ENCODE peak calls at places on chromosome 19, in five cellular contexts. C, N, E, U and W are unnamed samples.

GRCh38 chr19:45250216-45250831 is 747 bp upstream of the MARK4 start:
- DNase-seq in C (no peak), N (no peak), E (no peak), U (no peak), W (no peak)

GRCh38 chr19:46704379-46705076 is 12.4 kb downstream of the PRKD2 start:
- DNase-seq in C (peak), N (peak), E (peak), U (no peak), W (peak)

GRCh38 chr19:12647047-12647446 is 19.5 kb downstream of the MAN2B1 start:
- DNase-seq in C (no peak), N (no peak), E (no peak), U (no peak), W (peak)

GRCh38 chr19:48686103-48686502 is 9.7 kb upstream of the FUT2 start:
- DNase-seq in C (no peak), N (no peak), E (no peak), U (no peak), W (no peak)

GRCh38 chr19:13847033-13847899 is 29.7 kb upstream of the NANOS3 start:
- DNase-seq in C (peak), N (peak), E (no peak), U (peak), W (peak)

GRCh38 chr19:55640577-55641375 is at the start of gene ZNF580:
- DNase-seq in C (peak), N (peak), E (peak), U (peak), W (peak)

GRCh38 chr19:9040131-9040530 is 29.9 kb upstream of the MUC16 start:
- DNase-seq in C (no peak), N (no peak), E (no peak), U (no peak), W (no peak)

GRCh38 chr19:27774827-27775226 is 1438.1 kb downstream of the UQCRFS1 start:
- DNase-seq in C (no peak), N (no peak), E (no peak), U (no peak), W (no peak)

GRCh38 chr19:15869109-15869555 is 28.7 kb downstream of the CYP4F2 start:
- DNase-seq in C (peak), N (no peak), E (peak), U (no peak), W (peak)

GRCh38 chr19:44202974-44203373 is 9.4 kb upstream of the ZNF227 start:
- DNase-seq in C (no peak), N (no peak), E (no peak), U (no peak), W (no peak)
- H3K4me3 ChIP-seq in C (no peak), N (no peak), E (no peak), U (no peak), W (no peak)

GRCh38 chr19:18897108-18898029 is 1.4 kb upstream of the CERS1 start:
- DNase-seq in C (no peak), N (no peak), E (no peak), U (no peak), W (no peak)

GRCh38 chr19:18900700-18901502 is 4.9 kb upstream of the CERS1 start:
- DNase-seq in C (no peak), N (no peak), E (no peak), U (no peak), W (no peak)

GRCh38 chr19:18898081-18898532 is 2.1 kb upstream of the CERS1 start:
- DNase-seq in C (no peak), N (no peak), E (no peak), U (no peak), W (no peak)

GRCh38 chr19:18899624-18900560 is 3.9 kb upstream of the CERS1 start:
- DNase-seq in C (no peak), N (no peak), E (no peak), U (no peak), W (no peak)

DNA sequence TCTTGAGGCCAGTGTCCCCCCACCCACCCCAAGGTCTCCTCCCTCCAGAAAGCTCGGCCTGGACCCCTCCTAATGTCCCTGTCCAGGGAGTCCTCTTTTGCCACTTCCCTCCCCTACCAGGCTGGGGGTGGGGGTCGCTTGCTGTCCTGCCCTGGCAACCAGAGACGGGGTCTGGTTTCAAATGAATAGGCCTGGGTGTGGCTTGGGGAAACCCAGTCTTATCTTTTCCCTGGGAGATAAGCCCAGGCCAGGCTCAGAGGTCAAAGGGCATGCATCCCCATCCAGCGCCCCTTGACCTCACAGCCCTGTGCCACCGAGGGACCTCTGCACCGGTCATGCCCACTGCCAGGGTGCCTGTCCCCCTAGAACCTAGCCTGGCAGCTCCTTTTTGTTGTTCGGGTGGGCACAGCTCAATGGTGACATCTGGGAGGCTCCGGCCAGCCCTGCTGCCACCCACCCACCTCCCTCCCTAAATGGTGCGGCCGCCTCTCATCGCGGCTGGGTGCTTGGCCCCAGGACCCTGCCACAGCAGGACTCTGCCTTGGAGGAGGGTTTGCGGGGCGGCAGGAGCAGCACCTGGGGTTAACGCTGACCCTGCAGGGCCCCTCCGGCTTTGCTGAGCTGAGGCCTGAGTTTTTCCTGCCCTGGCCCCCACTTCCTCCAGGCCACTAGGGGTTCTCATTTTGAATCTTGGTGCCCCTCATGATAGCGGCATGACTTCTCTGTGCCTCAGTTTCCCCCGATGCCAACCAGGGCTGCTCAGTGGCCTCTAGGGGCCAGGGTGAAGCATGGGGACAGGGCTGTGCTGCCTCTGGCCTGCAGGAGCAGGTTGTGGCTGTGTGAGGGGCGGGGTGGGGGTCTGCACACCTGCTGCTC is 2.8 kb upstream of the CERS1 start:
- DNase-seq in C (no peak), N (no peak), E (no peak), U (no peak), W (no peak)
- TF ChIP-seq POLR2A in C (no peak), N (no peak), E (no peak), U (no peak), W (no peak)

DNA sequence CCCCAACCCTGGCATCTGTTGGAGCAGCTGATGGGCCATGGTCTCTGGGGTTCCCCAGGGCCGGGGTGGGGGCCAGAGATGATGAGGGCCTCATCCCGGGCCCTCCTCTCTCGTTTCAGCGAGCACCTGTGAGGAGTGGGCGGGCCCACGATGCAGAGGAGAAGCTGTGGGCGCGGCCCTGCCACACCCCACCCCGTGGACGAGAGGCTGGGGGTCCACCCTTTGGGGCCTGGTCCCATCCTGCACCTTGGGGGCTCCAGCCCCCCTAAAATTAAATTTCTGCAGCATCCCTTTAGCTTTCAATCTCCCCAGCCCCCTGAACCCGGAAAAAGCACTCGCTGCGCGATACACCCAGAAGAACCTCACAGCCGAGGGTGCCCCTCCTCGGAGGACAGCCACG is 5.6 kb downstream of the HMG20B start:
- DNase-seq in C (no peak), N (no peak), E (no peak), U (no peak), W (no peak)
- H3K4me3 ChIP-seq in C (no peak), N (no peak), E (no peak), U (no peak), W (no peak)

GRCh38 chr19:41882568-41883462 is at the start of gene ARHGEF1:
- DNase-seq in C (peak), N (peak), E (peak), U (no peak), W (peak)
- TF ChIP-seq POLR2A in C (peak), N (peak), E (peak), U (no peak), W (peak)